ENCODE peak calls at places on chromosomes 6 and 20, in four cellular contexts. Y, Q, D and A are unnamed samples.

GRCh38 chr20:56968386-56969048 is 297.9 kb downstream of the BMP7 start:
- DNase-seq in Y (no peak), Q (no peak), D (no peak), A (no peak)

GRCh38 chr6:157312733-157313132 is 10.6 kb downstream of the TMEM242 start:
- DNase-seq in Y (no peak), Q (no peak), D (no peak), A (no peak)

GRCh38 chr6:168086616-168087015 is 7.6 kb upstream of the FRMD1 start:
- DNase-seq in Y (no peak), Q (no peak), D (no peak), A (no peak)

GRCh38 chr6:47203266-47203967 is 106.3 kb downstream of the TNFRSF21 start:
- DNase-seq in Y (no peak), Q (no peak), D (no peak), A (no peak)

GRCh38 chr6:19713411-19713810 is 123.8 kb upstream of the ID4 start:
- DNase-seq in Y (no peak), Q (no peak), D (peak), A (no peak)

GRCh38 chr20:21391495-21392298 is 5.6 kb downstream of the NKX2-4 start:
- DNase-seq in Y (peak), Q (no peak), D (no peak), A (no peak)

GRCh38 chr6:152695317-152696043 is 2.2 kb upstream of the MYCT1 start:
- DNase-seq in Y (no peak), Q (no peak), D (no peak), A (no peak)

GRCh38 chr6:36577298-36577697 is 16.9 kb upstream of the SRSF3 start:
- DNase-seq in Y (peak), Q (no peak), D (peak), A (peak)

GRCh38 chr6:70390067-70390466 is 23.2 kb upstream of the FAM135A start:
- DNase-seq in Y (no peak), Q (no peak), D (no peak), A (no peak)

GRCh38 chr20:50571466-50571865 is 61.3 kb downstream of the PTPN1 start:
- DNase-seq in Y (no peak), Q (no peak), D (no peak), A (no peak)

GRCh38 chr6:1482381-1483166 is 93.2 kb downstream of the FOXF2 start:
- DNase-seq in Y (no peak), Q (no peak), D (no peak), A (no peak)

GRCh38 chr20:37385659-37386504 is 39.9 kb downstream of the SRC start:
- DNase-seq in Y (no peak), Q (no peak), D (no peak), A (no peak)

DNA sequence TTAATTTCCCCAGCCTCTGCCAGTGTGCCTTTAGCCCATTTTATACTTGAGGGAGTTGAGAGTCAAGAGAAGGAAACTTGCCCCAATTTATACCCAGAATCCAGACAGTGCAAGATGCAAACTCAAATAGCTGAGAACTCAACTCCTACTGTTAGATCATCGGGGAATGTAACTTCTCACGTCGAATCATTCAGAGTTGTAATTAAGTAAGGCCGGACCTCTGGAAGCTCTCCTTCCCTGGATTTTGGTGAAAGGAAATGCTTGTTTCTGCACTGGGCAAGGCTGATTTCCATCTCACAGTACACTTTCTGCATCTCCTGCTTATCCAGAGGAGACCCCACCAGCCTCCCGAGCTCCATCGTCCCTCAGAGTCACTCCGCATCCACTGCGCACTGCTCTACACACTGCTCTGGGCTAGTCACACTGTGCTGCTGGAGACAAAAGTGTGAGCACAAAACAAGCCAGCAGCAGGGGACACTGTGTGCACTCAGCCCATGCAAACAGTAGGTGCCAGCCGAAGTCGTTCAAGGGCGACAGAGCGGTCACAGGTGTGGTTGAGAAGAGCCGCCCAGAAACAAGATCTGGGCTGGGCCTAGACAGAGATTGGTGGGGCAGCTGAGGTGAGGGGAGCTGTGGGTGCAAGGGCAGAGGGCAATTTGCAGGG is 150.4 kb upstream of the QKI start:
- DNase-seq in Y (no peak), Q (no peak), D (no peak), A (no peak)
- TF ChIP-seq CTCF in Y (no peak), Q (no peak), D (no peak), A (no peak)

DNA sequence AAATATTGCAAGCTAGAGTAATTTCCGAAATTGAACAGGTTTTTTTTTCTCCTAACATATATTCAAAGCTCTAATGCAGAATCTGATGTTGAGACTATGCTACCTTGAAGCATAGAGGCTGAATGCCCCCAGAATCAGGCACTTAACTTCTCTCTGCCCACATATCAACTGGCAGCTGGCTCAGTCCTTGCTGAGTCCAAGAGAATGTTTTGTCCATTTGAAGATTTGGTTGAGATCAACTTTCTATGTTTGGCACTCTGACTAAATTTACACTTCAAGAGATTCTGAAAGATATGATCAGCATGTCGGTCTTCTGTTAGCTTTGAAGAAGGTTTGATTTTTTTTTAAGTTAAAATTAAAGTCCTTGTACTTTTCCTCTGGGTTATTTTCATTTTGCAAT is 1298.1 kb downstream of the EPHA7 start:
- DNase-seq in Y (no peak), Q (no peak), D (no peak), A (no peak)
- TF ChIP-seq CTCF in Y (no peak), Q (no peak), D (no peak), A (no peak)

GRCh38 chr20:362271-363254 is 15.7 kb downstream of the NRSN2 start:
- DNase-seq in Y (peak), Q (peak), D (peak), A (no peak)
- TF ChIP-seq CTCF in Y (peak), Q (no peak), D (peak), A (peak)

GRCh38 chr6:12391472-12391871 is 101.3 kb downstream of the EDN1 start:
- DNase-seq in Y (no peak), Q (no peak), D (no peak), A (no peak)

GRCh38 chr6:12393100-12393499 is 102.9 kb downstream of the EDN1 start:
- DNase-seq in Y (no peak), Q (no peak), D (no peak), A (no peak)

GRCh38 chr6:12392490-12392889 is 102.3 kb downstream of the EDN1 start:
- DNase-seq in Y (no peak), Q (no peak), D (no peak), A (no peak)

GRCh38 chr6:12394170-12394569 is 104.0 kb downstream of the EDN1 start:
- DNase-seq in Y (no peak), Q (no peak), D (no peak), A (no peak)

GRCh38 chr6:12395898-12396297 is 105.7 kb downstream of the EDN1 start:
- DNase-seq in Y (no peak), Q (no peak), D (no peak), A (no peak)
- TF ChIP-seq CTCF in Y (peak), Q (no peak), D (peak), A (peak)

GRCh38 chr6:33583591-33584155 is 3.6 kb upstream of the BAK1 start:
- DNase-seq in Y (no peak), Q (peak), D (no peak), A (no peak)
- TF ChIP-seq CTCF in Y (peak), Q (no peak), D (peak), A (peak)

GRCh38 chr6:103273048-103273447 is 1586.7 kb downstream of the HACE1 start:
- DNase-seq in Y (no peak), Q (no peak), D (no peak), A (no peak)
- TF ChIP-seq CTCF in Y (peak), Q (no peak), D (peak), A (no peak)